ENCODE peak calls at places on chromosomes 6 and 20, in four cellular contexts. R, M, S and B are unnamed samples.

GRCh38 chr6:91788501-91788900 is 1201.6 kb upstream of the MAP3K7 start:
- DNase-seq in R (no peak), M (no peak), S (no peak), B (no peak)

GRCh38 chr6:28589952-28590340 is 64.3 kb downstream of the GPX5 start:
- DNase-seq in R (no peak), M (no peak), S (no peak), B (no peak)

GRCh38 chr6:72704979-72705378 is 83.1 kb downstream of the KCNQ5 start:
- DNase-seq in R (no peak), M (no peak), S (no peak), B (peak)

GRCh38 chr6:53119772-53120409 is 28.8 kb downstream of the GCM1 start:
- DNase-seq in R (peak), M (no peak), S (no peak), B (no peak)

GRCh38 chr20:3691897-3692296 is 10.1 kb upstream of the ADAM33 start:
- DNase-seq in R (no peak), M (no peak), S (no peak), B (no peak)

GRCh38 chr6:34484899-34485298 is 19.0 kb downstream of the PACSIN1 start:
- DNase-seq in R (peak), M (no peak), S (no peak), B (no peak)

GRCh38 chr6:152378154-152378553 is 259.0 kb downstream of the SYNE1 start:
- DNase-seq in R (no peak), M (no peak), S (no peak), B (no peak)

GRCh38 chr20:49612127-49612738 is 44.3 kb upstream of the PTGIS start:
- DNase-seq in R (no peak), M (no peak), S (peak), B (no peak)

GRCh38 chr6:122792796-122793195 is 3.7 kb downstream of the SMPDL3A start:
- DNase-seq in R (no peak), M (no peak), S (no peak), B (no peak)

GRCh38 chr20:22575087-22575721 is 9.2 kb downstream of the FOXA2 start:
- DNase-seq in R (no peak), M (no peak), S (no peak), B (no peak)

GRCh38 chr6:131382646-131383045 is 190.4 kb upstream of the ARG1 start:
- DNase-seq in R (no peak), M (no peak), S (no peak), B (no peak)

GRCh38 chr6:112330071-112330876 is 16.9 kb upstream of the RFPL4B start:
- DNase-seq in R (peak), M (no peak), S (no peak), B (no peak)

GRCh38 chr20:11686900-11687543 is 230.7 kb upstream of the BTBD3 start:
- DNase-seq in R (peak), M (no peak), S (peak), B (no peak)

GRCh38 chr6:124131259-124131658 is 327.6 kb downstream of the NKAIN2 start:
- DNase-seq in R (peak), M (no peak), S (no peak), B (no peak)

GRCh38 chr6:88650029-88650619 is 313.3 kb downstream of the RNGTT start:
- DNase-seq in R (peak), M (peak), S (no peak), B (no peak)

GRCh38 chr6:138971601-138972000 is 16.5 kb downstream of the REPS1 start:
- DNase-seq in R (no peak), M (no peak), S (no peak), B (no peak)

GRCh38 chr6:134060491-134061106 is 8.2 kb upstream of the SLC2A12 start:
- DNase-seq in R (peak), M (no peak), S (no peak), B (no peak)

GRCh38 chr6:38612386-38612965 is 27.3 kb downstream of the BTBD9 start:
- DNase-seq in R (peak), M (no peak), S (no peak), B (no peak)

GRCh38 chr6:124742971-124743370 is 219.3 kb upstream of the RNF217 start:
- DNase-seq in R (peak), M (no peak), S (no peak), B (no peak)

GRCh38 chr6:53192590-53193232 is 44.1 kb upstream of the GCM1 start:
- DNase-seq in R (no peak), M (no peak), S (no peak), B (no peak)

GRCh38 chr6:105799051-105799450 is 287.1 kb upstream of the PRDM1 start:
- DNase-seq in R (no peak), M (no peak), S (peak), B (no peak)

GRCh38 chr20:1949306-1949705 is 44.6 kb downstream of the PDYN start:
- DNase-seq in R (no peak), M (no peak), S (no peak), B (no peak)

GRCh38 chr6:12342664-12343063 is 52.5 kb downstream of the EDN1 start:
- DNase-seq in R (no peak), M (no peak), S (no peak), B (no peak)

GRCh38 chr6:13278184-13278583 is 50.2 kb downstream of the TBC1D7 start:
- DNase-seq in R (no peak), M (no peak), S (no peak), B (no peak)

GRCh38 chr6:140909620-140910019 is 1223.1 kb upstream of the GJE1 start:
- DNase-seq in R (no peak), M (no peak), S (no peak), B (no peak)

GRCh38 chr20:57122481-57123138 is 143.8 kb downstream of the BMP7 start:
- DNase-seq in R (no peak), M (no peak), S (no peak), B (no peak)

GRCh38 chr20:43238833-43239232 is 49.1 kb upstream of the PTPRT start:
- DNase-seq in R (no peak), M (no peak), S (no peak), B (no peak)

GRCh38 chr6:152723398-152723797 is 25.7 kb downstream of the MYCT1 start:
- DNase-seq in R (peak), M (no peak), S (no peak), B (no peak)

GRCh38 chr6:138205437-138206094 is 12.7 kb downstream of the PBOV1 start:
- DNase-seq in R (no peak), M (no peak), S (no peak), B (no peak)

GRCh38 chr6:8064638-8065518 is 689 bp upstream of the BLOC1S5 start:
- DNase-seq in R (no peak), M (no peak), S (no peak), B (no peak)

GRCh38 chr6:167710521-167710920 is 116.2 kb upstream of the AFDN start:
- DNase-seq in R (no peak), M (no peak), S (no peak), B (no peak)

GRCh38 chr6:87945181-87945580 is 102.5 kb upstream of the SPACA1 start:
- DNase-seq in R (no peak), M (no peak), S (no peak), B (no peak)

GRCh38 chr20:53656653-53657288 is 63.1 kb upstream of the ZNF217 start:
- DNase-seq in R (no peak), M (no peak), S (no peak), B (no peak)

GRCh38 chr6:151014404-151015150 is 149.1 kb downstream of the MTHFD1L start:
- DNase-seq in R (peak), M (peak), S (peak), B (peak)

GRCh38 chr6:37845026-37845911 is 25.7 kb downstream of the ZFAND3 start:
- DNase-seq in R (peak), M (no peak), S (no peak), B (no peak)